ENCODE peak calls at places on chromosomes 6 and 20, in seven cellular contexts. Z is adrenal gland, W is right lobe of liver, T is left ventricle myocardium inferior, U is kidney, F is A549, Q is hepatocyte. X is an unnamed sample.

GRCh38 chr6:100479180-100480035 is 14.7 kb upstream of the SIM1 start:
- DNase-seq in Z (no peak), W (no peak), T (no peak), U (no peak), F (no peak), Q (peak; percentile 63), X (no peak)

GRCh38 chr6:3837781-3838180 is 11.4 kb upstream of the FAM50B start:
- DNase-seq in Z (no peak), W (no peak), T (no peak), U (no peak), F (no peak), Q (no peak), X (no peak)

GRCh38 chr6:354631-355280 is 36.8 kb upstream of the IRF4 start:
- DNase-seq in Z (no peak), W (peak; percentile 47), T (no peak), U (no peak), F (no peak), Q (no peak), X (no peak)

GRCh38 chr6:44120692-44121443 is 6.4 kb downstream of the MRPL14 start:
- DNase-seq in Z (no peak), W (no peak), T (no peak), U (no peak), F (no peak), Q (no peak), X (no peak)

GRCh38 chr6:167825759-167826229 is 917 bp upstream of the AFDN start:
- DNase-seq in Z (peak; percentile 49), W (peak; percentile 86), T (peak; percentile 47), U (peak; percentile 91), F (peak; percentile 56), Q (peak; percentile 94), X (peak; percentile 67)

GRCh38 chr20:34622821-34623451 is 54.0 kb downstream of the PIGU start:
- DNase-seq in Z (no peak), W (no peak), T (no peak), U (no peak), F (no peak), Q (no peak), X (no peak)

GRCh38 chr20:36132802-36133211 is 21.7 kb upstream of the EPB41L1 start:
- DNase-seq in Z (no peak), W (no peak), T (no peak), U (no peak), F (no peak), Q (no peak), X (no peak)

GRCh38 chr6:114009192-114009591 is 38.2 kb upstream of the HDAC2 start:
- DNase-seq in Z (no peak), W (no peak), T (no peak), U (no peak), F (no peak), Q (no peak), X (no peak)

GRCh38 chr6:47169785-47170685 is 127.9 kb upstream of the ADGRF1 start:
- DNase-seq in Z (no peak), W (no peak), T (no peak), U (no peak), F (no peak), Q (peak; percentile 45), X (no peak)

DNA sequence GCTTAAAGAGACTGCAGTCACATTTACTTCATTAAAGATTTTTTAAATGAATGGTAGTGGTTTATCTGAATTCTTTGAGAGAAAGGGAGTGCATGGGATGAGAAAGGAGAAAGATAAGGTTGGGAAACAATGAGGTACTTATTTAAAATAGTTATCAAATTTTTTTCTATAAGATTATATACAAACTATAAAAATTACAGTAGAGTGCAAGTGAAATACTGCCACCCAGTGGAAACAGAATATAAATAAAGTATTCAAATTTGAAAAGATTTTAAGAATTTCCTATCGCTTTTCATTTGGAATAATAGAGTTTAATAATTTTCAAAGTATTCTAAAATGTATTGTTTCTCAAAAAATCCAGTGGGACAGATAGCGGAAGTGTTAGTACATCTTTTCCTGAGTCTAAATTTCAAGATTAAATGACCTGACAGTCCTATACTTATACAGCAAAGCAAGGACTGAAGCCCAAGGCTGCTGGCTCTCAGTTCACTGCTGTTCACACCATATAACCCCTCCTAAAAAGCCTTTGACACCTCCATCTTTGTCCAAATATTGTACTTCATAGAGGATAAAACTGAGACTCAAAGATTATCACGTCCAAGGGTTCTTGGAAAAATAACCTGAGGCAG is 31.1 kb downstream of the EPM2A start:
- DNase-seq in Z (no peak), W (no peak), T (no peak), U (no peak), F (no peak), Q (peak; percentile 23), X (no peak)
- TF ChIP-seq CTCF in Z (no peak), W (peak; percentile 66), T (peak; percentile 61), U (peak; percentile 20), F (peak; percentile 53), Q (peak; percentile 68), X (no peak)

GRCh38 chr6:31864818-31865204 is 2.2 kb upstream of the NEU1 start:
- DNase-seq in Z (no peak), W (no peak), T (no peak), U (peak; percentile 39), F (no peak), Q (no peak), X (no peak)
- H3K4me3 ChIP-seq in Z (no peak overlapping the region), W (no peak overlapping the region), T (no peak overlapping the region), U (no peak overlapping the region), F (no peak overlapping the region), Q (no peak overlapping the region), X (no peak overlapping the region)

GRCh38 chr20:51935003-51935358 is 132.7 kb upstream of the SALL4 start:
- DNase-seq in Z (no peak), W (no peak), T (no peak), U (no peak), F (no peak), Q (no peak), X (no peak)
- H3K4me1 ChIP-seq in Z (no peaks in the 10 kb centered on the region), W (no peaks in the 10 kb centered on the region), T (no peaks in the 10 kb centered on the region), U (no peaks in the 10 kb centered on the region), F (peaks cover 18% of the 10 kb centered on the region), Q (peaks cover 6% of the 10 kb centered on the region), X (no peaks in the 10 kb centered on the region)

DNA sequence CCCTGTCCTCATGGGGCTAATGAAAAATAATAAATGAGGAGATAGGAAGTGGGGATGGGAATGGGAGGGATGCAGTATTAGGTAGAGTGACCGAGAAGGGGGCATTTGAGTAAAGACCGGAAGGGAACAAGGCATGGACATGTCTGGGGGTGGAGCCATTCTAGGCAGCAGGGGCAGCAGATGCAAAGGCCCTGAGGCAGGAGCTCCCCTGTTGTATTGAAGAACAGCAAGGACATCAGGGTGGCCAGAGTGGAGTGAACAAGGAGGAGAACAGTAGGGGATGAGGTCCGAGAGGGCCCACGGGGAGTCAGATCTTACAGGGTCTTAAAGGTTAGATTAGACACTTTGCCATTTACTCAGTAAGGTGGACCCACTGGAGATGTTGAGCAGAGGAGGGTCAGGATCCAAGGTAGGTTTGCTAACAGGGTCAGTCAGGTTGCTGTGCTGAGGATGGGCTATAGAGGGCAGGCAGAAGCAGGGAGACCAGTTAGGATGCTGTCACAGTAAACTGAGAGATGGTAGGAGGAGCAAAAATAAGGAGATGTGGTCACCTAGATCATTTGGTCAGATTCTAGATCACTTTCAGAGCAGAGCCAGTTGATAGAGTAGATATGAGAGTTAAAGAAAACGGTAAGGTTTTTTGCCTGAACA is 18.7 kb downstream of the TAF8 start:
- DNase-seq in Z (no peak), W (no peak), T (no peak), U (no peak), F (no peak), Q (no peak), X (no peak)
- TF ChIP-seq CTCF in Z (no peak), W (no peak), T (no peak), U (no peak), F (no peak), Q (no peak), X (no peak)

GRCh38 chr6:33586108-33586640 is 6.1 kb upstream of the BAK1 start:
- DNase-seq in Z (no peak), W (no peak), T (no peak), U (no peak), F (no peak), Q (no peak), X (no peak)

GRCh38 chr6:33584700-33585402 is 4.8 kb upstream of the BAK1 start:
- DNase-seq in Z (no peak), W (no peak), T (no peak), U (no peak), F (no peak), Q (no peak), X (no peak)

GRCh38 chr6:33583591-33584155 is 3.6 kb upstream of the BAK1 start:
- DNase-seq in Z (no peak), W (no peak), T (no peak), U (no peak), F (peak; percentile 38), Q (no peak), X (no peak)

GRCh38 chr6:33587529-33588215 is 7.6 kb upstream of the BAK1 start:
- DNase-seq in Z (no peak), W (no peak), T (no peak), U (no peak), F (no peak), Q (no peak), X (no peak)

GRCh38 chr6:33585403-33586107 is 5.5 kb upstream of the BAK1 start:
- DNase-seq in Z (peak; percentile 76), W (peak; percentile 71), T (peak; percentile 78), U (peak; percentile 91), F (peak; percentile 64), Q (peak; percentile 88), X (peak; percentile 72)
- H3K4me3 ChIP-seq in Z (no peak overlapping the region), W (no peak overlapping the region), T (no peak overlapping the region), U (no peak overlapping the region), F (no peak overlapping the region), Q (no peak overlapping the region), X (no peak overlapping the region)

GRCh38 chr20:53580376-53581111 is 13.1 kb downstream of the ZNF217 start:
- DNase-seq in Z (no peak), W (no peak), T (no peak), U (no peak), F (no peak), Q (no peak), X (peak; percentile 27)

GRCh38 chr20:53579266-53579580 is 14.4 kb downstream of the ZNF217 start:
- DNase-seq in Z (no peak), W (no peak), T (no peak), U (no peak), F (no peak), Q (no peak), X (no peak)

GRCh38 chr20:53579581-53580375 is 13.9 kb downstream of the ZNF217 start:
- DNase-seq in Z (no peak), W (no peak), T (no peak), U (no peak), F (no peak), Q (peak; percentile 42), X (no peak)

GRCh38 chr20:53581444-53582311 is 12.0 kb downstream of the ZNF217 start:
- DNase-seq in Z (no peak), W (no peak), T (no peak), U (no peak), F (no peak), Q (no peak), X (peak; percentile 15)

GRCh38 chr20:53582574-53583351 is 10.9 kb downstream of the ZNF217 start:
- DNase-seq in Z (peak; percentile 49), W (no peak), T (no peak), U (no peak), F (peak; percentile 78), Q (peak; percentile 73), X (peak; percentile 28)
- H3K4me1 ChIP-seq in Z (peaks cover 10% of the 10 kb centered on the region), W (no peaks in the 10 kb centered on the region), T (peaks cover 96% of the 10 kb centered on the region), U (peaks cover 27% of the 10 kb centered on the region), F (peaks cover 95% of the 10 kb centered on the region), Q (peaks cover 49% of the 10 kb centered on the region), X (peaks cover 17% of the 10 kb centered on the region)

GRCh38 chr20:12966468-12967085 is 42.2 kb upstream of the SPTLC3 start:
- DNase-seq in Z (no peak), W (no peak), T (no peak), U (no peak), F (no peak), Q (peak; percentile 60), X (no peak)
- TF ChIP-seq CTCF in Z (peak; percentile 30), W (peak; percentile 40), T (peak; percentile 48), U (peak; percentile 40), F (peak; percentile 68), Q (peak; percentile 65), X (no peak)

GRCh38 chr6:26232950-26233607 is 131.9 kb upstream of the BTN3A2 start:
- DNase-seq in Z (no peak), W (no peak), T (no peak), U (no peak), F (no peak), Q (no peak), X (no peak)
- H3K4me3 ChIP-seq in Z (peak overlapping the region; percentile 31), W (no peak overlapping the region), T (peak overlapping the region; percentile 63), U (peak overlapping the region; percentile 12), F (peak overlapping the region; percentile 56), Q (peak overlapping the region; percentile 65), X (no peak overlapping the region)

X was measured in lung.